ENCODE peak calls at places on chromosomes 4 and X, in six cellular contexts. One of them, this sample, is unnamed.

GRCh38 chrX:8867454-8867853 is 66.3 kb upstream of the FAM9A start:
- DNase-seq in mesenchymal stem cell: peak; percentile 36
- DNase-seq in IMR-90: peak; percentile 10
- DNase-seq in H9: no peak
- DNase-seq in neuronal stem cell: no peak
- DNase-seq in H1: no peak
- DNase-seq in this sample: no peak

GRCh38 chr4:142406917-142407501 is 439.1 kb downstream of the INPP4B start:
- DNase-seq in mesenchymal stem cell: no peak
- DNase-seq in IMR-90: no peak
- DNase-seq in H9: no peak
- DNase-seq in neuronal stem cell: no peak
- DNase-seq in H1: no peak
- DNase-seq in this sample: no peak

GRCh38 chr4:83664071-83664470 is 128.2 kb downstream of the GPAT3 start:
- DNase-seq in mesenchymal stem cell: no peak
- DNase-seq in IMR-90: no peak
- DNase-seq in H9: no peak
- DNase-seq in neuronal stem cell: no peak
- DNase-seq in H1: no peak
- DNase-seq in this sample: no peak

GRCh38 chrX:15343075-15343476 is 7.8 kb upstream of the PIGA start:
- DNase-seq in mesenchymal stem cell: peak; percentile 56
- DNase-seq in IMR-90: peak; percentile 60
- DNase-seq in H9: no peak
- DNase-seq in neuronal stem cell: no peak
- DNase-seq in H1: no peak
- DNase-seq in this sample: peak; percentile 94

GRCh38 chr4:185227131-185227551 is 17.7 kb downstream of the SNX25 start:
- DNase-seq in mesenchymal stem cell: peak; percentile 31
- DNase-seq in IMR-90: peak; percentile 13
- DNase-seq in H9: no peak
- DNase-seq in neuronal stem cell: no peak
- DNase-seq in H1: no peak
- DNase-seq in this sample: no peak

GRCh38 chr4:5753766-5754528 is 42.9 kb downstream of the EVC start:
- DNase-seq in mesenchymal stem cell: peak; percentile 86
- DNase-seq in IMR-90: peak; percentile 97
- DNase-seq in H9: no peak
- DNase-seq in neuronal stem cell: no peak
- DNase-seq in H1: no peak
- DNase-seq in this sample: peak; percentile 82

GRCh38 chr4:38179690-38180299 is 219.6 kb downstream of the PTTG2 start:
- DNase-seq in mesenchymal stem cell: peak; percentile 72
- DNase-seq in IMR-90: peak; percentile 77
- DNase-seq in H9: peak; percentile 69
- DNase-seq in neuronal stem cell: peak; percentile 72
- DNase-seq in H1: peak; percentile 41
- DNase-seq in this sample: peak; percentile 44

GRCh38 chrX:135985123-135985973 is at the start of gene SLC9A6:
- DNase-seq in mesenchymal stem cell: peak; percentile 60
- DNase-seq in IMR-90: peak; percentile 17
- DNase-seq in H9: peak; percentile 69
- DNase-seq in neuronal stem cell: peak; percentile 51
- DNase-seq in H1: no peak
- DNase-seq in this sample: peak; percentile 17

GRCh38 chrX:2967998-2968909 is 38.1 kb upstream of the ARSH start:
- DNase-seq in mesenchymal stem cell: no peak
- DNase-seq in IMR-90: peak; percentile 29
- DNase-seq in H9: peak; percentile 35
- DNase-seq in neuronal stem cell: no peak
- DNase-seq in H1: no peak
- DNase-seq in this sample: no peak

GRCh38 chr4:98518555-98519267 is 139.7 kb downstream of the TSPAN5 start:
- DNase-seq in mesenchymal stem cell: no peak
- DNase-seq in IMR-90: no peak
- DNase-seq in H9: no peak
- DNase-seq in neuronal stem cell: no peak
- DNase-seq in H1: no peak
- DNase-seq in this sample: no peak

GRCh38 chr4:118289794-118290193 is 63.0 kb downstream of the PRSS12 start:
- DNase-seq in mesenchymal stem cell: peak; percentile 42
- DNase-seq in IMR-90: peak; percentile 92
- DNase-seq in H9: no peak
- DNase-seq in neuronal stem cell: no peak
- DNase-seq in H1: no peak
- DNase-seq in this sample: no peak

GRCh38 chrX:150768580-150769190 is 75.5 kb downstream of the MTMR1 start:
- DNase-seq in mesenchymal stem cell: no peak
- DNase-seq in IMR-90: no peak
- DNase-seq in H9: no peak
- DNase-seq in neuronal stem cell: no peak
- DNase-seq in H1: no peak
- DNase-seq in this sample: no peak

GRCh38 chr4:148344382-148344781 is 97.8 kb downstream of the NR3C2 start:
- DNase-seq in mesenchymal stem cell: no peak
- DNase-seq in IMR-90: no peak
- DNase-seq in H9: no peak
- DNase-seq in neuronal stem cell: no peak
- DNase-seq in H1: no peak
- DNase-seq in this sample: peak; percentile 4

GRCh38 chrX:101079223-101079622 is 544 bp downstream of the TMEM35A start:
- DNase-seq in mesenchymal stem cell: peak; percentile 13
- DNase-seq in IMR-90: peak; percentile 32
- DNase-seq in H9: no peak
- DNase-seq in neuronal stem cell: no peak
- DNase-seq in H1: no peak
- DNase-seq in this sample: no peak

GRCh38 chrX:19513383-19513782 is 1.9 kb downstream of the MAP3K15 start:
- DNase-seq in mesenchymal stem cell: no peak
- DNase-seq in IMR-90: peak; percentile 4
- DNase-seq in H9: no peak
- DNase-seq in neuronal stem cell: no peak
- DNase-seq in H1: no peak
- DNase-seq in this sample: no peak

GRCh38 chr4:53595823-53596222 is 4.5 kb upstream of the LNX1 start:
- DNase-seq in mesenchymal stem cell: no peak
- DNase-seq in IMR-90: no peak
- DNase-seq in H9: no peak
- DNase-seq in neuronal stem cell: no peak
- DNase-seq in H1: no peak
- DNase-seq in this sample: no peak

GRCh38 chr4:1406946-1407656 is 859 bp upstream of the NKX1-1 start:
- DNase-seq in mesenchymal stem cell: no peak
- DNase-seq in IMR-90: no peak
- DNase-seq in H9: peak; percentile 31
- DNase-seq in neuronal stem cell: no peak
- DNase-seq in H1: no peak
- DNase-seq in this sample: no peak

GRCh38 chr4:38046735-38047487 is 86.7 kb downstream of the PTTG2 start:
- DNase-seq in mesenchymal stem cell: no peak
- DNase-seq in IMR-90: peak; percentile 33
- DNase-seq in H9: peak; percentile 71
- DNase-seq in neuronal stem cell: peak; percentile 17
- DNase-seq in H1: no peak
- DNase-seq in this sample: no peak

GRCh38 chr4:100742045-100742444 is 224.2 kb upstream of the EMCN start:
- DNase-seq in mesenchymal stem cell: peak; percentile 40
- DNase-seq in IMR-90: peak; percentile 19
- DNase-seq in H9: no peak
- DNase-seq in neuronal stem cell: no peak
- DNase-seq in H1: no peak
- DNase-seq in this sample: peak; percentile 57

GRCh38 chr4:75841641-75842520 is 60.4 kb downstream of the PPEF2 start:
- DNase-seq in mesenchymal stem cell: peak; percentile 24
- DNase-seq in IMR-90: no peak
- DNase-seq in H9: no peak
- DNase-seq in neuronal stem cell: no peak
- DNase-seq in H1: no peak
- DNase-seq in this sample: peak; percentile 71

GRCh38 chr4:82050806-82051205 is 323.0 kb downstream of the HNRNPD start:
- DNase-seq in mesenchymal stem cell: no peak
- DNase-seq in IMR-90: no peak
- DNase-seq in H9: no peak
- DNase-seq in neuronal stem cell: no peak
- DNase-seq in H1: no peak
- DNase-seq in this sample: no peak

GRCh38 chr4:76200771-76201224 is 12.8 kb downstream of the SCARB2 start:
- DNase-seq in mesenchymal stem cell: no peak
- DNase-seq in IMR-90: no peak
- DNase-seq in H9: no peak
- DNase-seq in neuronal stem cell: no peak
- DNase-seq in H1: no peak
- DNase-seq in this sample: peak; percentile 94

GRCh38 chrX:22698151-22698550 is 301.6 kb upstream of the DDX53 start:
- DNase-seq in mesenchymal stem cell: no peak
- DNase-seq in IMR-90: no peak
- DNase-seq in H9: no peak
- DNase-seq in neuronal stem cell: no peak
- DNase-seq in H1: no peak
- DNase-seq in this sample: no peak

GRCh38 chr4:113223001-113223400 is 173.5 kb downstream of the ANK2 start:
- DNase-seq in mesenchymal stem cell: peak; percentile 31
- DNase-seq in IMR-90: peak; percentile 1
- DNase-seq in H9: no peak
- DNase-seq in neuronal stem cell: no peak
- DNase-seq in H1: no peak
- DNase-seq in this sample: no peak

GRCh38 chr4:41644288-41644914 is 104.1 kb downstream of the PHOX2B start:
- DNase-seq in mesenchymal stem cell: peak; percentile 67
- DNase-seq in IMR-90: peak; percentile 16
- DNase-seq in H9: peak; percentile 93
- DNase-seq in neuronal stem cell: peak; percentile 81
- DNase-seq in H1: peak; percentile 67
- DNase-seq in this sample: peak; percentile 78

DNA sequence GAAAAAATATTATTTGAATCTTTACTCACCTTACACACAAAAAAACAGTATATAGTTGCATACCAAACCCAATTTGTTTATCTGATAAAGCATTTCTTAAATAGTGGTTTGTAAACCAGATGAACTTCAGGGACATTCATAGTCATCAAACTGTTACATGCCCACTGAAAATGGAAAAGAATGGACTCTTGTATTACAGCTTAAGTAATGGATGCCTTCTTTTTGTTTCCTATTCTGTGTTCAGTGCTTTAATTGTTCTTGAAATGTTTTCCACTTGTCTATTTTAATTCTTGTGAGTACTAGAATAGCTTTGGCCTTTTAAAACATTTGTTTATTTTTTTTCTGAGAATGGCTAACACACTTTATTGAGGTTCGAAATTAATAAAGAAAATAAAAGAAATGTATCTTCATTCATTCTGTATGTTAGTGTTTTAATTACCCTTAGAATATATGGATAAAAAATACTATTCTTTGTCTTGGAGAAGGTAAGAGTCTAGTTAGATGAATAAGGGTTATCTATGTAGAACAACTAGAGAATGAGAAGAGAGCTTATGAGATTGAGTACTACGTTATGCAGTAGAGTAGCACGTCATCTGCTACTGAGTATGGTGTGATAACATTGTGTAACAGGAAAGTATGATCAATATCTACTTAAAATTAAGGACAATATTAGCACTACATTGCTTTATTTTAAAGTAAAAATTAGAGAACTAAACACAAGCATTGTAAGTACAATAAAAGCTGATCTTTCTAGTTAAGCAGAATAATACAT is 9.9 kb downstream of the CPEB2 start:
- DNase-seq in mesenchymal stem cell: no peak
- DNase-seq in IMR-90: no peak
- DNase-seq in H9: no peak
- DNase-seq in neuronal stem cell: no peak
- DNase-seq in H1: no peak
- DNase-seq in this sample: no peak
- H3K4ac ChIP-seq in mesenchymal stem cell: no peak overlapping the region
- H3K4ac ChIP-seq in IMR-90: no peak overlapping the region
- H3K4ac ChIP-seq in H9: no peak overlapping the region
- H3K4ac ChIP-seq in neuronal stem cell: no peak overlapping the region
- H3K4ac ChIP-seq in H1: no peak overlapping the region
- H3K4ac ChIP-seq in this sample: no peak overlapping the region

DNA sequence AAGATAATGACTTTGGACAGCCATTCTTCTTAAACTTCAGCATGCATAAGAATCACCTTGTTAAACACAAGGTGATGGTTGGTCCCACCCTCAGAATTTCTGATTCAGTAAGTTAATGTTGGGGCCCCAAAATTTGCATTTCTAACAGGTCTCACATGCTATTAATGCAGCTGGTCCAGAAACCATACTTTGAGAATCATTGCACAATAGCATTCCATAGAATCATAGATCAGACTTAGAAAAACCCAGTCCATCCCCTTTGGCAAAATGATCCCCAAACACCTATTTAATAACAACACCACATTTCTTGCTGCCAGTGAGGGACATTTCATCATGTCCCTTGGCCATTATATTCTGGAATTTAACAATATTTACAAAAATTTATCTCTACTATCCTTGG is 6.2 kb upstream of the MGAT4D start:
- DNase-seq in mesenchymal stem cell: no peak
- DNase-seq in IMR-90: no peak
- DNase-seq in H9: no peak
- DNase-seq in neuronal stem cell: no peak
- DNase-seq in H1: no peak
- DNase-seq in this sample: no peak
- H3K14ac ChIP-seq in mesenchymal stem cell: no peak overlapping the region
- H3K14ac ChIP-seq in IMR-90: no peak overlapping the region
- H3K14ac ChIP-seq in H9: no peak overlapping the region
- H3K14ac ChIP-seq in neuronal stem cell: no peak overlapping the region
- H3K14ac ChIP-seq in H1: no peak overlapping the region
- H3K14ac ChIP-seq in this sample: no peak overlapping the region

DNA sequence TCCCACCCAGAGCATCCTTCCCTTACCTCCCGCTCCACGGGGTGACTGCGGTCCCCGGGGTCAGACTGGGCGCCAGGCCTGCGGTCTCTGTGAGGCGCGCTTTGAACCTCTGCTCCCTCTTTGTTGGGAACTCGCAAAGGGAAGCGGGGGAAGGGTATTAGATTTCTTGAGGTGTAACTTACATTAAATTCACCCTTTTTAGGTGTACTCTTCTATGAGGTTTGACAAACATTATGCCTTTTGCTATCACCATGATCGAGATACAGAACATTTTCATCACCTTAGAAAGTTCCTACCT is 569 bp downstream of the DCK start:
- DNase-seq in mesenchymal stem cell: no peak
- DNase-seq in IMR-90: no peak
- DNase-seq in H9: no peak
- DNase-seq in neuronal stem cell: no peak
- DNase-seq in H1: no peak
- DNase-seq in this sample: no peak
- H3K4ac ChIP-seq in mesenchymal stem cell: no peak overlapping the region
- H3K4ac ChIP-seq in IMR-90: peak overlapping the region; percentile 75
- H3K4ac ChIP-seq in H9: no peak overlapping the region
- H3K4ac ChIP-seq in neuronal stem cell: peak overlapping the region; percentile 72
- H3K4ac ChIP-seq in H1: peak overlapping the region; percentile 0
- H3K4ac ChIP-seq in this sample: peak overlapping the region; percentile 42

DNA sequence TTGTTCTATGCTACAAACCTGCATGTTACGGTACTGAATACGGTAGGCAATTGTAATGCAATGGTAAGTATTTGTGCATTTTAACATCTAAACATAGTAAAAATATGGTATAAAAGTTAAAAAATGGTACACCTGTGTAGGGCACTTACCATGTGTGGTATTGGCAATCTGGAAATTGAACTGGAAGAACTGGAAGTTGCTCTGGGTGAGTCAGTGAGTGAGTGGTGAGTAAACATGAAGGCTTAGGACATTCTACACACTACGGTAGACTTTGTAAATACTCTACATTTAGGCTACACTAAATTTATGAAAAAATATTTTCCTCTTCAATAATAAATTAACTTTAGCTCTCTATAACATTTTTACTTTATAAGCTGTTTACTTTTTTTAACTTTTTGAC is 78.9 kb downstream of the RRAGB start:
- DNase-seq in mesenchymal stem cell: no peak
- DNase-seq in IMR-90: no peak
- DNase-seq in H9: no peak
- DNase-seq in neuronal stem cell: no peak
- DNase-seq in H1: no peak
- DNase-seq in this sample: peak; percentile 36
- H3K14ac ChIP-seq in mesenchymal stem cell: no peak overlapping the region
- H3K14ac ChIP-seq in IMR-90: no peak overlapping the region
- H3K14ac ChIP-seq in H9: no peak overlapping the region
- H3K14ac ChIP-seq in neuronal stem cell: no peak overlapping the region
- H3K14ac ChIP-seq in H1: no peak overlapping the region
- H3K14ac ChIP-seq in this sample: no peak overlapping the region